ENCODE peak calls at places on chromosomes 4 and X, in ten cellular contexts. V is stimulated activated CD8-positive, alpha-beta memory T cell treated with anti-CD3 and anti-CD28 coated beads, Interleukin-4, amount 100 ng/mL, for 24 hours; C is Ammon's horn; X is SK-N-SH; Q is activated T-helper 9 cell treated with anti-CD3 and anti-CD28 coated beads, Interleukin-2, amount 50 U/mL, for 16 hours; F is Caki2; L is AG08396; R is cardiac muscle cell; H is NAMALWA; E is astrocyte of the spinal cord. O is an unnamed sample.

GRCh38 chr4:127421418-127421817 is 211.3 kb upstream of the INTU start:
- DNase-seq in R (no peak), Q (no peak), V (no peak), E (no peak), F (no peak), H (no peak), X (no peak), L (no peak), C (no peak), O (no peak)

GRCh38 chr4:2363951-2364653 is 54.3 kb downstream of the ZFYVE28 start:
- DNase-seq in H (no peak), C (no peak), X (no peak), R (no peak), L (no peak), E (no peak), V (no peak), Q (no peak), F (no peak), O (no peak)

GRCh38 chrX:50100188-50100587 is 100.6 kb downstream of the AKAP4 start:
- DNase-seq in L (no peak), X (peak; percentile 35), F (peak; percentile 7), E (no peak), V (no peak), H (peak; percentile 6), Q (no peak), C (peak; percentile 2), R (peak; percentile 33), O (peak; percentile 11)

GRCh38 chrX:111519215-111519614 is 7.8 kb downstream of the SERTM2 start:
- DNase-seq in F (no peak), H (no peak), C (no peak), R (peak; percentile 30), X (peak; percentile 22), E (peak; percentile 87), Q (no peak), L (no peak), V (no peak), O (no peak)

GRCh38 chrX:131331152-131331551 is 42.0 kb upstream of the IGSF1 start:
- DNase-seq in V (no peak), Q (no peak), R (no peak), C (no peak), L (no peak), X (no peak), E (no peak), H (no peak), F (no peak), O (no peak)

GRCh38 chr4:176002007-176002623 is 63.5 kb upstream of the WDR17 start:
- DNase-seq in X (peak; percentile 47), F (peak; percentile 15), E (no peak), V (no peak), H (peak; percentile 84), C (peak; percentile 63), Q (no peak), L (peak; percentile 37), R (peak; percentile 78), O (peak; percentile 26)

GRCh38 chr4:10492486-10492885 is 35.3 kb upstream of the ZNF518B start:
- DNase-seq in X (no peak), C (no peak), H (no peak), F (no peak), E (no peak), V (no peak), R (no peak), Q (no peak), L (no peak), O (no peak)

GRCh38 chr4:88211473-88212252 is 53.2 kb upstream of the ABCG2 start:
- DNase-seq in H (peak; percentile 76), V (peak; percentile 15), C (peak; percentile 57), X (peak; percentile 45), F (peak; percentile 56), E (peak; percentile 56), L (peak; percentile 28), R (peak; percentile 73), Q (no peak), O (peak; percentile 56)

GRCh38 chrX:53435997-53436396 is 1.8 kb upstream of the HSD17B10 start:
- DNase-seq in E (peak; percentile 71), C (peak; percentile 62), Q (peak; percentile 46), L (peak; percentile 78), R (peak; percentile 67), F (peak; percentile 16), X (peak; percentile 84), H (peak; percentile 82), V (no peak), O (peak; percentile 71)

GRCh38 chr4:152729466-152729865 is 49.7 kb upstream of the TMEM154 start:
- DNase-seq in C (no peak), F (no peak), E (no peak), X (no peak), Q (no peak), L (peak; percentile 16), H (no peak), R (no peak), V (no peak), O (peak; percentile 44)

GRCh38 chrX:34918856-34919255 is 23.7 kb upstream of the FAM47B start:
- DNase-seq in C (peak; percentile 1), E (peak; percentile 67), R (peak; percentile 74), V (no peak), F (peak; percentile 40), L (peak; percentile 28), X (peak; percentile 12), Q (no peak), H (peak; percentile 5), O (peak; percentile 39)

GRCh38 chr4:38614198-38614597 is 49.8 kb upstream of the KLF3 start:
- DNase-seq in X (no peak), V (no peak), C (no peak), Q (no peak), R (no peak), L (no peak), F (no peak), E (no peak), H (no peak), O (no peak)

GRCh38 chrX:3231766-3232165 is 114.7 kb downstream of the MXRA5 start:
- DNase-seq in X (no peak), Q (no peak), F (no peak), R (no peak), V (no peak), C (no peak), E (peak; percentile 33), L (no peak), H (no peak), O (no peak)

GRCh38 chr4:117447925-117448324 is 362.5 kb upstream of the TRAM1L1 start:
- DNase-seq in F (no peak), V (peak; percentile 1), H (peak; percentile 70), Q (no peak), R (no peak), L (no peak), X (no peak), C (no peak), E (no peak), O (no peak)

GRCh38 chrX:115616943-115617563 is 56.1 kb downstream of the PLS3 start:
- DNase-seq in L (peak; percentile 14), C (no peak), Q (no peak), X (peak; percentile 3), F (no peak), E (peak; percentile 90), H (no peak), R (no peak), V (no peak), O (peak; percentile 10)

GRCh38 chrX:44906542-44906941 is 33.6 kb downstream of the KDM6A start:
- DNase-seq in C (no peak), V (no peak), E (no peak), L (no peak), F (no peak), Q (no peak), R (no peak), H (no peak), X (no peak), O (no peak)

GRCh38 chr4:152935138-152935537 is 985 bp upstream of the FHDC1 start:
- DNase-seq in L (no peak), R (no peak), H (peak; percentile 10), F (no peak), C (no peak), V (no peak), X (no peak), E (no peak), Q (no peak), O (no peak)

GRCh38 chr4:122661176-122661575 is 40.3 kb upstream of the IL21 start:
- DNase-seq in X (no peak), E (no peak), R (no peak), H (no peak), F (no peak), C (no peak), Q (no peak), V (no peak), L (no peak), O (no peak)

GRCh38 chr4:39450618-39451017 is 8.1 kb downstream of the RPL9 start:
- DNase-seq in Q (no peak), L (no peak), X (no peak), R (no peak), E (no peak), C (no peak), V (no peak), H (no peak), F (peak; percentile 81), O (no peak)

GRCh38 chr4:114091546-114091945 is 112.1 kb upstream of the ARSJ start:
- DNase-seq in V (no peak), F (no peak), R (no peak), X (no peak), L (no peak), Q (no peak), E (no peak), C (no peak), H (no peak), O (no peak)

GRCh38 chr4:139556735-139557505 is 901 bp upstream of the SETD7 start:
- DNase-seq in E (peak; percentile 33), Q (peak; percentile 59), L (no peak), H (peak; percentile 90), C (peak; percentile 71), R (peak; percentile 63), F (peak; percentile 68), V (peak; percentile 15), X (peak; percentile 69), O (peak; percentile 20)

GRCh38 chr4:75511841-75512240 is 2.4 kb downstream of the RCHY1 start:
- DNase-seq in R (no peak), H (no peak), L (no peak), V (no peak), Q (no peak), C (no peak), X (no peak), E (no peak), F (no peak), O (no peak)

GRCh38 chr4:7206385-7206784 is 14.0 kb downstream of the SORCS2 start:
- DNase-seq in C (no peak), H (no peak), X (no peak), R (no peak), Q (no peak), F (peak; percentile 67), E (peak; percentile 73), L (peak; percentile 69), V (no peak), O (peak; percentile 69)

GRCh38 chr4:22427676-22428075 is 88.2 kb downstream of the ADGRA3 start:
- DNase-seq in Q (no peak), C (no peak), F (no peak), R (no peak), L (no peak), H (no peak), X (no peak), V (no peak), E (no peak), O (no peak)

GRCh38 chr4:77176606-77177005 is 19.6 kb downstream of the CCNG2 start:
- DNase-seq in V (no peak), C (no peak), H (no peak), Q (no peak), X (no peak), E (no peak), R (no peak), F (no peak), L (no peak), O (no peak)

GRCh38 chr4:77043507-77044131 is 32.2 kb downstream of the CCNI start:
- DNase-seq in X (no peak), R (no peak), V (no peak), H (no peak), Q (no peak), C (no peak), L (no peak), E (no peak), F (no peak), O (peak; percentile 16)